ENCODE peak calls at places on chromosome 19, in five cellular contexts. C, H, L, G and F are unnamed samples.

GRCh38 chr19:10209305-10209704 is 14.6 kb upstream of the DNMT1 start:
- DNase-seq in L (no peak), H (peak), C (no peak), G (peak), F (no peak)

GRCh38 chr19:42548545-42548944 is 20.3 kb upstream of the CEACAM1 start:
- DNase-seq in L (no peak), G (no peak), H (no peak), C (no peak), F (no peak)

GRCh38 chr19:19535311-19536191 is 2.5 kb upstream of the CILP2 start:
- DNase-seq in C (no peak), H (no peak), L (no peak), G (no peak), F (no peak)

GRCh38 chr19:11887247-11887617 is 350 bp upstream of the ZNF69 start:
- DNase-seq in H (peak), L (no peak), G (no peak), C (no peak), F (no peak)

GRCh38 chr19:8120636-8121480 is 28.5 kb downstream of the FBN3 start:
- DNase-seq in H (no peak), L (no peak), C (no peak), G (no peak), F (no peak)

GRCh38 chr19:1271528-1272422 is 2.6 kb downstream of the CIRBP start:
- DNase-seq in C (no peak), L (peak), G (no peak), H (no peak), F (no peak)

GRCh38 chr19:36257512-36257876 is 42.6 kb downstream of the ZNF146 start:
- DNase-seq in G (no peak), H (no peak), C (no peak), L (peak), F (no peak)

GRCh38 chr19:19558055-19558454 is 20.0 kb downstream of the CILP2 start:
- DNase-seq in C (no peak), H (no peak), G (no peak), L (no peak), F (no peak)

GRCh38 chr19:8161135-8161646 is 11.8 kb upstream of the FBN3 start:
- DNase-seq in G (no peak), H (no peak), L (peak), C (peak), F (peak)

GRCh38 chr19:19321143-19321577 is 531 bp downstream of the MAU2 start:
- DNase-seq in H (peak), G (no peak), L (peak), C (peak), F (no peak)

GRCh38 chr19:49213791-49214190 is 56.2 kb downstream of the TRPM4 start:
- DNase-seq in L (no peak), H (no peak), G (no peak), C (peak), F (no peak)